ENCODE peak calls at places on chromosome 1, in six cellular contexts. One of them, this sample, is unnamed. For H3K4me1, the result is how much of the 10 kb centered on the place peaks cover.

GRCh38 chr1:232512712-232513111 is 117.2 kb downstream of the SIPA1L2 start:
- DNase-seq in lower lobe of right lung: no peak
- DNase-seq in body of pancreas: no peak
- DNase-seq in adrenal gland: no peak
- DNase-seq in breast epithelium: no peak
- DNase-seq in A673: no peak
- DNase-seq in this sample: no peak

GRCh38 chr1:95953005-95953404 is 719.0 kb downstream of the RWDD3 start:
- DNase-seq in A673: peak
- DNase-seq in lower lobe of right lung: no peak
- DNase-seq in adrenal gland: no peak
- DNase-seq in breast epithelium: no peak
- DNase-seq in body of pancreas: peak
- DNase-seq in this sample: no peak

GRCh38 chr1:229896306-229896705 is 170.7 kb upstream of the GALNT2 start:
- DNase-seq in A673: no peak
- DNase-seq in lower lobe of right lung: no peak
- DNase-seq in body of pancreas: no peak
- DNase-seq in adrenal gland: no peak
- DNase-seq in breast epithelium: no peak
- DNase-seq in this sample: no peak

GRCh38 chr1:246587606-246588005 is 21.4 kb downstream of the CNST start:
- DNase-seq in adrenal gland: no peak
- DNase-seq in A673: no peak
- DNase-seq in breast epithelium: no peak
- DNase-seq in body of pancreas: no peak
- DNase-seq in lower lobe of right lung: no peak
- DNase-seq in this sample: no peak

GRCh38 chr1:242586355-242586670 is 61.8 kb upstream of the PLD5 start:
- DNase-seq in lower lobe of right lung: no peak
- DNase-seq in breast epithelium: no peak
- DNase-seq in A673: peak
- DNase-seq in adrenal gland: no peak
- DNase-seq in body of pancreas: no peak
- DNase-seq in this sample: no peak

GRCh38 chr1:208105756-208106155 is 138.4 kb downstream of the PLXNA2 start:
- DNase-seq in body of pancreas: no peak
- DNase-seq in A673: no peak
- DNase-seq in adrenal gland: no peak
- DNase-seq in lower lobe of right lung: no peak
- DNase-seq in breast epithelium: no peak
- DNase-seq in this sample: peak

GRCh38 chr1:191707288-191707687 is 451.0 kb upstream of the RGS18 start:
- DNase-seq in lower lobe of right lung: no peak
- DNase-seq in adrenal gland: no peak
- DNase-seq in body of pancreas: no peak
- DNase-seq in A673: no peak
- DNase-seq in breast epithelium: no peak
- DNase-seq in this sample: no peak

GRCh38 chr1:79235221-79236002 is 228.9 kb upstream of the ADGRL4 start:
- DNase-seq in breast epithelium: no peak
- DNase-seq in A673: peak
- DNase-seq in lower lobe of right lung: no peak
- DNase-seq in body of pancreas: no peak
- DNase-seq in adrenal gland: no peak
- DNase-seq in this sample: no peak

GRCh38 chr1:26317612-26318337 is at the start of gene CD52:
- DNase-seq in adrenal gland: no peak
- DNase-seq in lower lobe of right lung: no peak
- DNase-seq in body of pancreas: no peak
- DNase-seq in breast epithelium: no peak
- DNase-seq in A673: no peak
- DNase-seq in this sample: no peak

GRCh38 chr1:62891961-62892562 is 108.1 kb downstream of the ATG4C start:
- DNase-seq in body of pancreas: no peak
- DNase-seq in adrenal gland: no peak
- DNase-seq in lower lobe of right lung: no peak
- DNase-seq in A673: no peak
- DNase-seq in breast epithelium: no peak
- DNase-seq in this sample: no peak

GRCh38 chr1:208496467-208497371 is 252.5 kb upstream of the PLXNA2 start:
- DNase-seq in adrenal gland: no peak
- DNase-seq in body of pancreas: no peak
- DNase-seq in A673: no peak
- DNase-seq in lower lobe of right lung: no peak
- DNase-seq in breast epithelium: no peak
- DNase-seq in this sample: no peak

GRCh38 chr1:239858058-239858457 is 233.6 kb upstream of the FMN2 start:
- DNase-seq in breast epithelium: no peak
- DNase-seq in body of pancreas: no peak
- DNase-seq in lower lobe of right lung: no peak
- DNase-seq in adrenal gland: no peak
- DNase-seq in A673: peak
- DNase-seq in this sample: no peak

GRCh38 chr1:158100498-158100897 is 80.2 kb upstream of the CD1D start:
- DNase-seq in lower lobe of right lung: no peak
- DNase-seq in A673: no peak
- DNase-seq in breast epithelium: no peak
- DNase-seq in body of pancreas: no peak
- DNase-seq in adrenal gland: no peak
- DNase-seq in this sample: no peak
- H3K4me1 ChIP-seq in lower lobe of right lung: under half
- H3K4me1 ChIP-seq in A673: half or more
- H3K4me1 ChIP-seq in breast epithelium: under half
- H3K4me1 ChIP-seq in body of pancreas: under half
- H3K4me1 ChIP-seq in adrenal gland: under half
- H3K4me1 ChIP-seq in this sample: under half

GRCh38 chr1:183480971-183481431 is 8.7 kb downstream of the SMG7 start:
- DNase-seq in breast epithelium: no peak
- DNase-seq in adrenal gland: no peak
- DNase-seq in A673: peak
- DNase-seq in lower lobe of right lung: no peak
- DNase-seq in body of pancreas: no peak
- DNase-seq in this sample: no peak
- H3K27ac ChIP-seq in breast epithelium: no peak
- H3K27ac ChIP-seq in adrenal gland: no peak
- H3K27ac ChIP-seq in A673: no peak
- H3K27ac ChIP-seq in lower lobe of right lung: no peak
- H3K27ac ChIP-seq in body of pancreas: no peak
- H3K27ac ChIP-seq in this sample: no peak

DNA sequence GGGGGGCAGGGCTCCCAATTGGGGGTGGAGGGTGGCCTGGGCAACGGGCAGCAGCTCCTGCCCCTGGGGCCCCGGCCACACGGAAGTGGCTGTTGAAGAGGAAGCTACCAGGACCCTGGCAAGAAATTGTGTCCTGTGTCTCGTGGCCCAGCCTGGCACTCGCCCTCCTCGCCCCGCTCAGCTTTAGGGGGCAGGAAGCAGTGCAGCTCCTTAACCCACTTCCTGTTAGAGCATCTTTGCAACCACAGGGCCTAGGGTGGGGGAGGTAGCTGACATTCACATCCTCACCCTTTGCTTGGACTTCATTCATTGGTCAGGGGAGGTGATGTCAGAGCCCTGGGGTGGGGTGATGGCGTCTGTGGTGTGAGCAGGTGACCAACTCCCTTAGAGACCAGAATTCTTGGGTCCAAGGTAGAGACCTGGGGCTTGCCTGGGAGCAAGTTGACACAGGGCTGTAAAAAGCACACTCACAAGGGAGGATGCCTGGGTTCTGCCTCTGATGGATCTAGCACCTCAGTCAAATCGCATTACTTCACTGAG is at the start of gene ARHGAP30:
- DNase-seq in breast epithelium: no peak
- DNase-seq in A673: no peak
- DNase-seq in adrenal gland: peak
- DNase-seq in body of pancreas: peak
- DNase-seq in lower lobe of right lung: peak
- DNase-seq in this sample: peak
- H3K4me3 ChIP-seq in breast epithelium: peak
- H3K4me3 ChIP-seq in A673: no peak
- H3K4me3 ChIP-seq in adrenal gland: no peak
- H3K4me3 ChIP-seq in body of pancreas: no peak
- H3K4me3 ChIP-seq in lower lobe of right lung: peak
- H3K4me3 ChIP-seq in this sample: no peak

DNA sequence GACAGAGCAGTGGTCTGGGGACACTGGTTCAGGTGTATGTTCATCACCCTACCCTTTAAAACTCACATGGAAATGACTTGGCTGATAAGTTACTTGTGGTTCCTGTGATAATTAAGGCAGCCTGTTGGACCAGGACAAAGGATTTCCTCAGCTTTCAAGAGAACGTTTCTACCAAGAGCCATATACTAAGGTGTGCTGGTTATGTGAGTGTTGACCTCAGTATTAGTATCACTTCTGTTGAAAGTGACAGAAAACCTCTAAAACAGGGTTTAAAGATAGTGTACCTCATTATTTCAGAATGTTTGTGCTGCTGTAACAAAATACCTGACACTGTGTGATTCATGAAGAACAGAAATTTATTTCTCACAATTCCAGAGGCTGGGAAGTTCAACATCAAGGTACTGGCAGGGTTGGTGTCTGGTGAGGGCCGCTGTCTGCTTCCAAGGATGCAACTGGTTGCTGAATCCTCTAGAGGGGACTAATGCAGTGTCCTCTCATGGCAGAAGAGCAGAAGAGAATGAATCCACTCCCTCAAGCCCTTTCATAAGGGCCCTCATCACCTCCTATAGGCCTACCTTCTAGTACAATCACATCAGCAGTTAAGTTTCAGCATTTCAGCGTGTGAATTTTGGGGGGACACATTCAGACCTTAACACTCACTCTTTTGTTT is 54.9 kb downstream of the UCK2 start:
- DNase-seq in adrenal gland: no peak
- DNase-seq in breast epithelium: no peak
- DNase-seq in lower lobe of right lung: no peak
- DNase-seq in body of pancreas: no peak
- DNase-seq in A673: no peak
- DNase-seq in this sample: no peak
- H3K4me1 ChIP-seq in adrenal gland: under half
- H3K4me1 ChIP-seq in breast epithelium: under half
- H3K4me1 ChIP-seq in lower lobe of right lung: under half
- H3K4me1 ChIP-seq in body of pancreas: under half
- H3K4me1 ChIP-seq in A673: under half
- H3K4me1 ChIP-seq in this sample: under half

GRCh38 chr1:205786599-205786998 is 11.3 kb upstream of the RAB29 start:
- DNase-seq in A673: no peak
- DNase-seq in breast epithelium: no peak
- DNase-seq in body of pancreas: no peak
- DNase-seq in lower lobe of right lung: no peak
- DNase-seq in adrenal gland: no peak
- DNase-seq in this sample: no peak
- H3K27ac ChIP-seq in A673: no peak
- H3K27ac ChIP-seq in breast epithelium: no peak
- H3K27ac ChIP-seq in body of pancreas: no peak
- H3K27ac ChIP-seq in lower lobe of right lung: no peak
- H3K27ac ChIP-seq in adrenal gland: no peak
- H3K27ac ChIP-seq in this sample: no peak

DNA sequence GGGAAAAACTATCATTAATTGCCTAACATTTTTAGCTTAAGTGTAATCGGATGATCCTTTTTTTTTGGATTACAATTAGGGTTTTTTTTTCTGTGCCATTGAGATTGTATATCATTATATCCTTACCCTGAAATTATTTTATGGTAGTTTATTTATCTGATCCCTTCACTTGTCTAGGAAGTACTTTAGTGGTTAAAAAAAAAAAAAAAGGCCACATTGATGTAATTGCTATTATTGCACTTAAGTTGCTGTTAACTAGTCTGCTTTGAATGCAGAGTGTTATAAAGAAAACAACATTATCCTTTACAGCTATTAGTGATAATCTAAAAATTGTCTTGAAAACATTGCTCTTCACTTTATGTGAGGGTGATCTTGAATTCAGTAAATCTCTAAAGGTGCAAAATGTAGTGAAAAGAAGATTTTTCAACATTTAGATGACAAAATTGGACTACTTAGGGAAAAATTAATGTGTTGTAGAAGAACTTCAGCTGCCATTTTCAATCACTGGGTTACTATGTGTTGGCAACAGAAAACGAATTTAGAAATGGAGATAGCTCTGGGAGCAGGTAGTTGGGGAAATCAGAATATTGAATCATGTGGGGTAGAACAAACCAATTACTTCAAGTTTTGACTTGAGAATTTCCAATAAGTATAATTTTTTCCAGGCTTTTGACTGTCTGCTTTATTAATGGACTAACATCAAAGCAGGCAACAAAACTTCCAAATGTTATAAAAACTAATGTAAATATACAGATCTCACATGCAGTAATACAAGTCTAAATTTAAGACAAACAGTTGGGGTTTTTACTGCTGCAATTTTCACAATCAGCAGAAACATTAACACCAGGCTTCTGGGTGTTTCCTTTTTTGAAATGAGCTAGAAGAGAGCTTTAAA is 5.0 kb downstream of the ADGRL2 start:
- DNase-seq in A673: no peak
- DNase-seq in adrenal gland: no peak
- DNase-seq in body of pancreas: no peak
- DNase-seq in lower lobe of right lung: no peak
- DNase-seq in breast epithelium: no peak
- DNase-seq in this sample: peak
- H3K4me3 ChIP-seq in A673: no peak
- H3K4me3 ChIP-seq in adrenal gland: no peak
- H3K4me3 ChIP-seq in body of pancreas: no peak
- H3K4me3 ChIP-seq in lower lobe of right lung: peak
- H3K4me3 ChIP-seq in breast epithelium: no peak
- H3K4me3 ChIP-seq in this sample: no peak

GRCh38 chr1:178594133-178594532 is 81.2 kb downstream of the TEX35 start:
- DNase-seq in A673: no peak
- DNase-seq in adrenal gland: no peak
- DNase-seq in body of pancreas: no peak
- DNase-seq in breast epithelium: no peak
- DNase-seq in lower lobe of right lung: no peak
- DNase-seq in this sample: no peak
- H3K4me1 ChIP-seq in A673: under half
- H3K4me1 ChIP-seq in adrenal gland: under half
- H3K4me1 ChIP-seq in body of pancreas: under half
- H3K4me1 ChIP-seq in breast epithelium: under half
- H3K4me1 ChIP-seq in lower lobe of right lung: under half
- H3K4me1 ChIP-seq in this sample: under half